ENCODE peak calls at places on chromosomes 2 and 18, in four cellular contexts. H, G, A and O are unnamed samples.
A peak's percentile ranks its signal among the peaks of the same experiment; 100 is the strongest.

GRCh38 chr2:2101924-2102323 is 229.2 kb downstream of the MYT1L start:
- DNase-seq in G (no peak), H (no peak), A (no peak), O (no peak)

GRCh38 chr2:241344925-241345651 is 11.0 kb upstream of the FARP2 start:
- DNase-seq in A (peak; percentile 41), H (no peak), G (no peak), O (no peak)

GRCh38 chr2:74648009-74648443 is at the start of gene M1AP:
- DNase-seq in A (no peak), H (peak; percentile 43), G (no peak), O (no peak)

GRCh38 chr2:19762142-19762541 is 139.6 kb downstream of the TTC32 start:
- DNase-seq in G (no peak), H (no peak), A (peak; percentile 90), O (no peak)

GRCh38 chr2:714005-714741 is 37.0 kb upstream of the TMEM18 start:
- DNase-seq in H (peak; percentile 20), G (peak; percentile 36), A (no peak), O (peak; percentile 14)

GRCh38 chr2:237434916-237435315 is 21.0 kb upstream of the COL6A3 start:
- DNase-seq in H (no peak), A (peak; percentile 91), G (no peak), O (no peak)

GRCh38 chr2:201403904-201404303 is 46.8 kb upstream of the FLACC1 start:
- DNase-seq in H (no peak), A (peak; percentile 84), G (no peak), O (peak; percentile 12)

GRCh38 chr2:97885841-97886240 is 109.9 kb downstream of the TMEM131 start:
- DNase-seq in A (no peak), H (no peak), G (no peak), O (no peak)

GRCh38 chr2:155190342-155190741 is 491.8 kb downstream of the KCNJ3 start:
- DNase-seq in G (no peak), A (no peak), H (no peak), O (no peak)

GRCh38 chr18:34707670-34708069 is 2.4 kb upstream of the DTNA start:
- DNase-seq in A (peak; percentile 87), H (peak; percentile 57), G (peak; percentile 55), O (no peak)

GRCh38 chr2:101120124-101120996 is 30.8 kb downstream of the TBC1D8 start:
- DNase-seq in G (peak; percentile 57), H (peak; percentile 79), A (peak; percentile 12), O (peak; percentile 76)

GRCh38 chr2:71932780-71933466 is 214.7 kb downstream of the CYP26B1 start:
- DNase-seq in A (no peak), H (no peak), G (no peak), O (no peak)

GRCh38 chr18:59454909-59455727 is 96.1 kb upstream of the LMAN1 start:
- DNase-seq in H (no peak), A (no peak), G (no peak), O (no peak)

GRCh38 chr2:226057365-226057764 is 657.9 kb downstream of the NYAP2 start:
- DNase-seq in H (no peak), A (no peak), G (no peak), O (no peak)

GRCh38 chr2:96325038-96325883 is at the start of gene ITPRIPL1:
- DNase-seq in G (no peak), A (no peak), H (no peak), O (no peak)

GRCh38 chr2:96326564-96326963 is 1.4 kb downstream of the ITPRIPL1 start:
- DNase-seq in H (no peak), G (no peak), A (no peak), O (no peak)

GRCh38 chr2:96325884-96326255 is 753 bp downstream of the ITPRIPL1 start:
- DNase-seq in G (no peak), H (no peak), A (no peak), O (no peak)

GRCh38 chr2:96329416-96329815 is 4.3 kb downstream of the ITPRIPL1 start:
- DNase-seq in A (peak; percentile 29), H (peak; percentile 54), G (no peak), O (no peak)

GRCh38 chr2:96326990-96327820 is 2.1 kb downstream of the ITPRIPL1 start:
- DNase-seq in A (no peak), H (no peak), G (no peak), O (no peak)
- H3K27ac ChIP-seq in A (no peak overlapping the region), H (no peak overlapping the region), G (no peak overlapping the region), O (no peak overlapping the region)

GRCh38 chr2:230439590-230439989 is 23.6 kb downstream of the SP100 start:
- DNase-seq in A (peak; percentile 35), G (no peak), H (no peak), O (no peak)

GRCh38 chr2:230441188-230441897 is 25.3 kb downstream of the SP100 start:
- DNase-seq in H (no peak), G (no peak), A (peak; percentile 61), O (no peak)

GRCh38 chr2:230434677-230435324 is 18.8 kb downstream of the SP100 start:
- DNase-seq in H (no peak), G (no peak), A (no peak), O (no peak)

GRCh38 chr2:230430957-230431635 is 15.1 kb downstream of the SP100 start:
- DNase-seq in A (no peak), G (no peak), H (no peak), O (no peak)

DNA sequence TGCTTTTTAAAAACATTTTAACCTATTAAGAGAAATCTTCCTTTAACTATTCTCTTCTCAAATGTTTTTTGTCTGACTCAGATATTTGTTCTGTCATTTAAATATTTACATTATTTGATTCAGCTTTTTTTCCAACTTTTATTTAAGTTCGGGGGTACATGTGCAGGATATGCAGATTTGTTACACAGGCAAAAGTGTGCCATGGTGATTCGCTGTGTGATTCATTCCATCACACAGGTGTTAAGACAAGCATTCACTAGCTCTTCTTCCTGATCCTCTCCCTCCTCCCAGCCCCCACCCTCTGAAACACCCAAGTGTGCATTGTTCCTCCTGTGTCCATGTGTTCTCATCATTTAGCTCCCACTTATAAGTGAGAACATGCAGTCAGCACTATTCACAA is 19.4 kb downstream of the SP100 start:
- DNase-seq in A (no peak), G (no peak), H (no peak), O (no peak)
- H3K27ac ChIP-seq in A (no peak overlapping the region), G (no peak overlapping the region), H (no peak overlapping the region), O (peak overlapping the region; percentile 37)

DNA sequence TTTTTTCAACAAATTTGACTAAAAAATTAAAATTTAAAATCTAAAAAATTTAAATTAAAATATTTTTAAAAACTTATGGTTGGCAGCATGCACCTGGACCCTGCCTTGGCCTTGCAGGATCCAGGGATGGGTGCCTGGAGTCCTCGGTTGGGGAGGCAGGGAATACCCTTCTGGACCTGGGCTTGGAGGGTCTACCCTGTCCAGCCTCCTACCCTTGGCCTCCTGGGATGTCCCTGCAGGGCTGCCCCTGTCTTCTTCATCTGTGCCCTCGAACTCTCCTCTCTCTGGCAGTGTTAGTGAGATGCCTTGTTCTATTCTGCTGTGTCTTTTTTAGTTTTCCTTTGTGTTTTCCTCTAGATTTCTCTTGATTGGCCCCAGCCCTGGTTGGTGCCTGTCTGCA is 68.9 kb upstream of the HAAO start:
- DNase-seq in G (no peak), H (no peak), A (no peak), O (no peak)
- H3K27ac ChIP-seq in G (no peak overlapping the region), H (no peak overlapping the region), A (no peak overlapping the region), O (no peak overlapping the region)

GRCh38 chr18:27249933-27250332 is 64.8 kb upstream of the CHST9 start:
- DNase-seq in G (no peak), H (no peak), A (no peak), O (no peak)
- H3K27ac ChIP-seq in G (no peak overlapping the region), H (no peak overlapping the region), A (no peak overlapping the region), O (no peak overlapping the region)